ENCODE peak calls at places on chromosomes 16 and 17, in ten cellular contexts. B is lung, A is endothelial cell, I is lower leg skin, O is esophagus muscularis mucosa, C is cardiac fibroblast, J is GM13976, W is A549, X is ovary, E is uterus. H is an unnamed sample.

GRCh38 chr17:31248986-31249385 is 48.1 kb downstream of the OMG start:
- DNase-seq in B (no peak), A (no peak), I (no peak), O (no peak), C (peak), J (no peak), W (no peak), X (no peak), E (no peak), H (no peak)

GRCh38 chr17:4934173-4934979 is 2.3 kb downstream of the GP1BA start:
- DNase-seq in B (no peak), A (peak), I (no peak), O (no peak), C (peak), J (peak), W (no peak), X (no peak), E (no peak), H (no peak)

GRCh38 chr16:78973041-78973440 is 627.5 kb downstream of the MAF start:
- DNase-seq in B (no peak), A (no peak), I (no peak), O (no peak), C (no peak), J (no peak), W (no peak), X (no peak), E (no peak), H (no peak)

GRCh38 chr17:10624966-10625365 is 32.1 kb downstream of the MYH3 start:
- DNase-seq in B (no peak), A (no peak), I (no peak), O (no peak), C (no peak), J (no peak), W (no peak), X (no peak), E (no peak), H (no peak)

GRCh38 chr17:18235743-18236256 is 10.4 kb downstream of the LLGL1 start:
- DNase-seq in B (no peak), A (no peak), I (no peak), O (no peak), C (peak), J (no peak), W (no peak), X (no peak), E (no peak), H (no peak)

GRCh38 chr17:81291662-81292061 is 3.4 kb downstream of the SLC38A10 start:
- DNase-seq in B (peak), A (peak), I (peak), O (no peak), C (peak), J (peak), W (peak), X (no peak), E (peak), H (no peak)

GRCh38 chr17:79331492-79331891 is 256.9 kb downstream of the ENGASE start:
- DNase-seq in B (no peak), A (no peak), I (no peak), O (no peak), C (no peak), J (no peak), W (no peak), X (no peak), E (no peak), H (no peak)

GRCh38 chr16:56640076-56640475 is 1.6 kb downstream of the MT1A start:
- DNase-seq in B (no peak), A (no peak), I (no peak), O (no peak), C (no peak), J (no peak), W (no peak), X (no peak), E (no peak), H (no peak)

GRCh38 chr17:38579934-38580333 is 25.8 kb downstream of the SRCIN1 start:
- DNase-seq in B (no peak), A (peak), I (no peak), O (no peak), C (peak), J (peak), W (peak), X (no peak), E (no peak), H (no peak)

GRCh38 chr16:85028638-85029412 is 1.2 kb downstream of the KIAA0513 start:
- DNase-seq in B (no peak), A (no peak), I (peak), O (no peak), C (peak), J (peak), W (no peak), X (peak), E (peak), H (no peak)

GRCh38 chr16:649646-650045 is 481 bp downstream of the WDR90 start:
- DNase-seq in B (no peak), A (no peak), I (no peak), O (no peak), C (no peak), J (peak), W (no peak), X (no peak), E (no peak), H (no peak)

GRCh38 chr17:67377727-67378443 is 804 bp downstream of the PITPNC1 start:
- DNase-seq in B (peak), A (peak), I (peak), O (no peak), C (peak), J (peak), W (peak), X (peak), E (peak), H (peak)
- TF ChIP-seq CTCF in B (no peak), A (no peak), I (no peak), O (no peak), C (peak), J (peak), W (peak), X (peak), E (no peak), H (no peak)

GRCh38 chr17:57470906-57471305 is 214.6 kb downstream of the MSI2 start:
- DNase-seq in B (no peak), A (no peak), I (no peak), O (no peak), C (no peak), J (no peak), W (no peak), X (no peak), E (no peak), H (no peak)

GRCh38 chr17:57468932-57469775 is 212.8 kb downstream of the MSI2 start:
- DNase-seq in B (no peak), A (no peak), I (no peak), O (no peak), C (no peak), J (peak), W (no peak), X (no peak), E (no peak), H (no peak)

GRCh38 chr17:57475786-57476185 is 219.5 kb downstream of the MSI2 start:
- DNase-seq in B (no peak), A (no peak), I (no peak), O (no peak), C (no peak), J (no peak), W (no peak), X (no peak), E (no peak), H (no peak)

GRCh38 chr17:57467801-57468200 is 211.5 kb downstream of the MSI2 start:
- DNase-seq in B (no peak), A (no peak), I (no peak), O (no peak), C (no peak), J (no peak), W (no peak), X (no peak), E (no peak), H (no peak)

GRCh38 chr17:57471941-57472368 is 215.6 kb downstream of the MSI2 start:
- DNase-seq in B (no peak), A (no peak), I (no peak), O (no peak), C (no peak), J (no peak), W (no peak), X (no peak), E (no peak), H (no peak)
- TF ChIP-seq CTCF in B (no peak), A (no peak), I (no peak), O (no peak), C (no peak), J (no peak), W (no peak), X (no peak), E (no peak), H (peak)

GRCh38 chr17:11869680-11870394 is 127.4 kb downstream of the ZNF18 start:
- DNase-seq in B (no peak), A (no peak), I (no peak), O (no peak), C (no peak), J (no peak), W (no peak), X (no peak), E (no peak), H (no peak)

GRCh38 chr17:11874756-11875155 is 122.5 kb downstream of the ZNF18 start:
- DNase-seq in B (no peak), A (no peak), I (no peak), O (no peak), C (no peak), J (no peak), W (no peak), X (no peak), E (no peak), H (no peak)

DNA sequence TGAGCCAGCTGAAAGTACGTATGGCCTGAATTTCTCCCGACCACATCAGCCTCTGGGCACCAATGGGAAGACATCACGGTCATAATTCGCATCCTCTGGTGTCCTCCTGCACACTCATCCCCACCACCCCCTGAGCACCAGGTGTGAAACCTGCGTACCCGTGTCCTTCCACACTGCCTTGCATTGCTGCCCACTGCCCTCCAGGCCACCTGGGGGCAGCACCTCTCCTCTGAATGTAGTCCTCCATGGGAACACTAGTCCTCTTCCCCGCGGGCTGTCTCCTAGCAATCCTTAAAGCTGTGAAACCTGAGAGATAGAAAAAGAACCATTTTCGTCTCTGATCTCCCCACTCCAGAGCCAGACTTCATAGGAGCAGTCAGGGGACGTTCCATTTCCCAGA is 125.5 kb downstream of the ZNF18 start:
- DNase-seq in B (no peak), A (no peak), I (no peak), O (no peak), C (no peak), J (no peak), W (peak), X (no peak), E (no peak), H (no peak)
- TF ChIP-seq CTCF in B (no peak), A (no peak), I (no peak), O (no peak), C (no peak), J (no peak), W (no peak), X (no peak), E (no peak), H (no peak)

DNA sequence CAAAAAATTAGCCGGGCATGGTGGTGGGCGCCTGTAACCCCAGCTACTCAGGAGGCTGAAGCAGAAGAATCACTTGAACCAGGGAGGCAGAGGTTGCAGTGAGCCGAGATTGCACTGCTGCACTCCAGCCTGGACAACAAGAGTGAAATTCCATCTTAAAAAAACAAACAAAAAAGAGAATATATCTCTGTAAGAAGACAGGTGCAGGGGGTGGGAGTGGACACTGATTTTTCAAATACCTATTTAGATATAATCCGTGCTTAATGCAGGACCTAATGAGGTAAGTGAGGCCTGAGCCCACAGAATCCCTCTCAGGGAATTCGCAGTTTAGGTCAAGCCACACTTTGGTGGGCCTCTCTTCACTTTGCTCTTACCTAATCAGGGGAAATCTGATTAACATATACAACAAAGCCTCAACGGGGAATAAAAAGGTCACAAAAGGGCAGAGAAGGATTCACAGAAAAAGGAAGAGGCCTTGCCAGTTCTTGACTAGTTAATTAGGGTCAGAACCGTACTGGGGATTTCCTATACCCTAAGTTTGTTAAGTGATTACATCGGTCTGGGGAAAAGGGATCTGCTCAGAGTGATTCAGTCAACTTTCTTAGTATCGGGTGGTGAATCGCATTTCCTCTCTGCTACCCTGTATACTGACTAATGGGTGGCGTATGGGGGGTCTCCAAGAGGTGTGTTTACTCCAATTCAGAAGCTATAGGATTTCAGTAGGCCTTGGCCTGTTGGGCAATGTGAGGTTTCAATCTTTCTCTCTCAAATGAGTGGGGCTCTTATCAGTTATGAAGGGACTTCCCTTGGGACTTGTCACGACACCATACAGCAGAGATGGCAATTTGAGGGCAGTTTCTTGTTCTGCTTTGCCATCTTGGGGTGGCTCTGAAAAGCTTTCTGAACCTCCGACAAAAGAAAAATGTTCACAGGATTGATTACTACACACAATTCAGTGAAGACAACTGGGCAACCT is 1.9 kb upstream of the NFAT5 start:
- DNase-seq in B (no peak), A (no peak), I (no peak), O (no peak), C (peak), J (peak), W (peak), X (no peak), E (no peak), H (no peak)
- TF ChIP-seq CTCF in B (no peak), A (no peak), I (no peak), O (no peak), C (no peak), J (no peak), W (no peak), X (no peak), E (no peak), H (no peak)